ENCODE peak calls at places on chromosomes 12 and 14, in seven cellular contexts. G, B, K, D, V, U and T are unnamed samples.

GRCh38 chr14:57865450-57866198 is at the start of gene SLC35F4:
- DNase-seq in B (no peak), D (no peak), V (no peak), K (no peak), U (peak; percentile 96), G (no peak), T (peak; percentile 75)

GRCh38 chr12:11943919-11944318 is 126.8 kb upstream of the BCL2L14 start:
- DNase-seq in D (no peak), B (no peak), V (no peak), G (no peak), K (no peak), U (no peak), T (no peak)

GRCh38 chr12:41277019-41277770 is 89.1 kb downstream of the PDZRN4 start:
- DNase-seq in D (peak; percentile 26), K (no peak), G (peak; percentile 24), B (no peak), U (peak; percentile 65), V (no peak), T (no peak)

GRCh38 chr12:11861864-11862600 is 208.7 kb upstream of the BCL2L14 start:
- DNase-seq in G (no peak), B (no peak), D (no peak), V (no peak), U (no peak), K (no peak), T (no peak)

GRCh38 chr12:8603858-8604257 is 8.8 kb downstream of the AICDA start:
- DNase-seq in G (no peak), U (peak; percentile 51), D (no peak), K (no peak), B (no peak), V (no peak), T (no peak)

GRCh38 chr12:75389061-75389460 is 1.8 kb upstream of the GLIPR1L2 start:
- DNase-seq in G (peak; percentile 51), D (no peak), K (no peak), V (no peak), B (no peak), U (no peak), T (no peak)

GRCh38 chr12:95168746-95169145 is 48.5 kb downstream of the FGD6 start:
- DNase-seq in U (no peak), K (no peak), G (no peak), D (no peak), B (no peak), V (no peak), T (no peak)

GRCh38 chr12:76720068-76720467 is 43.8 kb upstream of the ZDHHC17 start:
- DNase-seq in B (no peak), G (no peak), D (no peak), V (no peak), K (no peak), U (no peak), T (no peak)

GRCh38 chr14:97539389-97539786 is 742.2 kb downstream of the VRK1 start:
- DNase-seq in B (no peak), K (no peak), V (no peak), G (no peak), U (no peak), D (no peak), T (no peak)

GRCh38 chr14:67167420-67168109 is 21.7 kb upstream of the GARIN2 start:
- DNase-seq in G (no peak), U (peak; percentile 54), K (no peak), V (no peak), D (peak; percentile 12), B (no peak), T (no peak)

GRCh38 chr14:57982802-57983201 is 116.9 kb upstream of the SLC35F4 start:
- DNase-seq in G (no peak), B (no peak), U (no peak), V (peak; percentile 76), K (no peak), D (no peak), T (no peak)

GRCh38 chr12:130577348-130577747 is 138.8 kb downstream of the RIMBP2 start:
- DNase-seq in D (no peak), K (no peak), U (no peak), B (no peak), V (no peak), G (no peak), T (no peak)

GRCh38 chr12:75480469-75480949 is at the start of gene GLIPR1:
- DNase-seq in B (peak; percentile 92), U (no peak), G (peak; percentile 69), K (peak; percentile 68), D (peak; percentile 45), V (peak; percentile 90), T (peak; percentile 59)

GRCh38 chr12:123917337-123917850 is 55.2 kb downstream of the CCDC92 start:
- DNase-seq in G (no peak), U (no peak), V (peak; percentile 52), B (no peak), D (no peak), K (no peak), T (no peak)

GRCh38 chr12:87511371-87511770 is 517.8 kb downstream of the C12orf50 start:
- DNase-seq in K (no peak), D (no peak), V (no peak), B (no peak), U (no peak), G (no peak), T (no peak)

GRCh38 chr12:47750916-47751470 is 7.7 kb downstream of the RAPGEF3 start:
- DNase-seq in G (no peak), D (no peak), U (no peak), K (no peak), V (no peak), B (no peak), T (no peak)

GRCh38 chr12:47748899-47749298 is 9.8 kb downstream of the RAPGEF3 start:
- DNase-seq in U (no peak), B (no peak), K (no peak), D (no peak), G (no peak), V (no peak), T (no peak)

GRCh38 chr12:47751561-47751960 is 7.1 kb downstream of the RAPGEF3 start:
- DNase-seq in V (no peak), B (no peak), G (no peak), D (no peak), K (no peak), U (no peak), T (no peak)

GRCh38 chr12:47752121-47752520 is 6.6 kb downstream of the RAPGEF3 start:
- DNase-seq in U (no peak), D (no peak), B (no peak), G (no peak), V (peak; percentile 44), K (no peak), T (no peak)

GRCh38 chr12:47750229-47750798 is 8.4 kb downstream of the RAPGEF3 start:
- DNase-seq in V (no peak), D (no peak), G (no peak), B (no peak), U (no peak), K (no peak), T (no peak)
- H3K4me1 ChIP-seq in V (peaks cover 83% of the 10 kb centered on the region), D (peaks cover 22% of the 10 kb centered on the region), G (peaks cover 13% of the 10 kb centered on the region), B (peaks cover 6% of the 10 kb centered on the region), U (peaks cover 16% of the 10 kb centered on the region), K (peaks cover 23% of the 10 kb centered on the region), T (peaks cover 32% of the 10 kb centered on the region)

GRCh38 chr14:21210023-21210422 is 54.2 kb upstream of the OR5AU1 start:
- DNase-seq in V (no peak), K (no peak), G (no peak), D (no peak), U (no peak), B (no peak), T (no peak)

GRCh38 chr14:21205678-21206581 is 50.1 kb upstream of the OR5AU1 start:
- DNase-seq in U (no peak), V (no peak), K (no peak), D (no peak), G (no peak), B (no peak), T (no peak)

GRCh38 chr14:21206753-21207684 is 51.2 kb upstream of the OR5AU1 start:
- DNase-seq in G (no peak), B (no peak), D (no peak), K (no peak), U (no peak), V (no peak), T (no peak)

GRCh38 chr14:21209185-21209584 is 53.3 kb upstream of the OR5AU1 start:
- DNase-seq in U (no peak), D (no peak), V (no peak), G (no peak), B (no peak), K (no peak), T (no peak)

GRCh38 chr14:21208554-21208953 is 52.7 kb upstream of the OR5AU1 start:
- DNase-seq in V (no peak), G (no peak), B (no peak), D (no peak), K (no peak), U (no peak), T (no peak)
- H3K36me3 ChIP-seq in V (peaks cover 97% of the 10 kb centered on the region), G (peaks cover 57% of the 10 kb centered on the region), B (peaks cover 25% of the 10 kb centered on the region), D (peaks cover 23% of the 10 kb centered on the region), K (peaks cover 38% of the 10 kb centered on the region), U (peaks cover 54% of the 10 kb centered on the region), T (peaks cover 79% of the 10 kb centered on the region)

GRCh38 chr12:69330475-69331473 is 17.4 kb upstream of the LYZ start:
- DNase-seq in D (no peak), U (peak; percentile 87), G (no peak), K (peak; percentile 74), B (no peak), V (peak; percentile 90), T (peak; percentile 69)
- TF ChIP-seq POLR2AphosphoS5 in D (peak; percentile 22), U (no peak), G (no peak), K (peak; percentile 31), B (no peak), V (peak; percentile 60), T (no peak)

GRCh38 chr14:64722842-64723447 is 18.7 kb downstream of the PLEKHG3 start:
- DNase-seq in V (peak; percentile 75), U (no peak), G (no peak), B (peak; percentile 41), K (no peak), D (no peak), T (no peak)
- H3K4me1 ChIP-seq in V (peaks cover 95% of the 10 kb centered on the region), U (peaks cover 78% of the 10 kb centered on the region), G (peaks cover 31% of the 10 kb centered on the region), B (peaks cover 89% of the 10 kb centered on the region), K (peaks cover 97% of the 10 kb centered on the region), D (peaks cover 58% of the 10 kb centered on the region), T (peaks cover 41% of the 10 kb centered on the region)